ENCODE peak calls at places on chromosomes 5 and 9, in four cellular contexts. One of them, this sample, is unnamed.
A peak's percentile ranks its signal among the peaks of the same experiment; 100 is the strongest.

GRCh38 chr9:68493953-68494541 is 46.6 kb downstream of the TMEM252 start:
- DNase-seq in stimulated activated CD4-positive, alpha-beta T cell treated with anti-CD3 and anti-CD28 coated beads, TNF-alpha, amount 100 ng/mL, for 48 hours: no peak
- DNase-seq in NCI-H1105 treated with DMSO at 0.1 percent for 48 hours: no peak
- DNase-seq in AG10803: peak; percentile 26
- DNase-seq in this sample: no peak

GRCh38 chr5:16741007-16741406 is 124.2 kb upstream of the RETREG1 start:
- DNase-seq in stimulated activated CD4-positive, alpha-beta T cell treated with anti-CD3 and anti-CD28 coated beads, TNF-alpha, amount 100 ng/mL, for 48 hours: no peak
- DNase-seq in NCI-H1105 treated with DMSO at 0.1 percent for 48 hours: no peak
- DNase-seq in AG10803: peak; percentile 41
- DNase-seq in this sample: no peak

GRCh38 chr5:77180167-77181081 is 30.1 kb upstream of the PDE8B start:
- DNase-seq in stimulated activated CD4-positive, alpha-beta T cell treated with anti-CD3 and anti-CD28 coated beads, TNF-alpha, amount 100 ng/mL, for 48 hours: no peak
- DNase-seq in NCI-H1105 treated with DMSO at 0.1 percent for 48 hours: peak; percentile 1
- DNase-seq in AG10803: no peak
- DNase-seq in this sample: no peak

GRCh38 chr9:88578486-88579362 is 43.7 kb downstream of the NXNL2 start:
- DNase-seq in stimulated activated CD4-positive, alpha-beta T cell treated with anti-CD3 and anti-CD28 coated beads, TNF-alpha, amount 100 ng/mL, for 48 hours: peak; percentile 55
- DNase-seq in NCI-H1105 treated with DMSO at 0.1 percent for 48 hours: peak; percentile 31
- DNase-seq in AG10803: peak; percentile 66
- DNase-seq in this sample: no peak

GRCh38 chr5:132497488-132497997 is 7.0 kb upstream of the IRF1 start:
- DNase-seq in stimulated activated CD4-positive, alpha-beta T cell treated with anti-CD3 and anti-CD28 coated beads, TNF-alpha, amount 100 ng/mL, for 48 hours: no peak
- DNase-seq in NCI-H1105 treated with DMSO at 0.1 percent for 48 hours: no peak
- DNase-seq in AG10803: peak; percentile 94
- DNase-seq in this sample: no peak

GRCh38 chr5:36305571-36306326 is 4.0 kb upstream of the RANBP3L start:
- DNase-seq in stimulated activated CD4-positive, alpha-beta T cell treated with anti-CD3 and anti-CD28 coated beads, TNF-alpha, amount 100 ng/mL, for 48 hours: no peak
- DNase-seq in NCI-H1105 treated with DMSO at 0.1 percent for 48 hours: peak; percentile 95
- DNase-seq in AG10803: peak; percentile 62
- DNase-seq in this sample: peak; percentile 11

GRCh38 chr5:109943701-109944235 is 254.0 kb downstream of the MAN2A1 start:
- DNase-seq in stimulated activated CD4-positive, alpha-beta T cell treated with anti-CD3 and anti-CD28 coated beads, TNF-alpha, amount 100 ng/mL, for 48 hours: no peak
- DNase-seq in NCI-H1105 treated with DMSO at 0.1 percent for 48 hours: no peak
- DNase-seq in AG10803: no peak
- DNase-seq in this sample: no peak

GRCh38 chr9:125586173-125586512 is 120.9 kb downstream of the MAPKAP1 start:
- DNase-seq in stimulated activated CD4-positive, alpha-beta T cell treated with anti-CD3 and anti-CD28 coated beads, TNF-alpha, amount 100 ng/mL, for 48 hours: no peak
- DNase-seq in NCI-H1105 treated with DMSO at 0.1 percent for 48 hours: peak; percentile 55
- DNase-seq in AG10803: no peak
- DNase-seq in this sample: no peak

GRCh38 chr5:116699348-116699747 is 124.7 kb upstream of the SEMA6A start:
- DNase-seq in stimulated activated CD4-positive, alpha-beta T cell treated with anti-CD3 and anti-CD28 coated beads, TNF-alpha, amount 100 ng/mL, for 48 hours: no peak
- DNase-seq in NCI-H1105 treated with DMSO at 0.1 percent for 48 hours: no peak
- DNase-seq in AG10803: no peak
- DNase-seq in this sample: no peak

GRCh38 chr9:87054999-87055686 is 107.8 kb upstream of the GAS1 start:
- DNase-seq in stimulated activated CD4-positive, alpha-beta T cell treated with anti-CD3 and anti-CD28 coated beads, TNF-alpha, amount 100 ng/mL, for 48 hours: no peak
- DNase-seq in NCI-H1105 treated with DMSO at 0.1 percent for 48 hours: peak; percentile 70
- DNase-seq in AG10803: no peak
- DNase-seq in this sample: no peak

GRCh38 chr5:122332589-122333555 is 20.8 kb downstream of the SNCAIP start:
- DNase-seq in stimulated activated CD4-positive, alpha-beta T cell treated with anti-CD3 and anti-CD28 coated beads, TNF-alpha, amount 100 ng/mL, for 48 hours: no peak
- DNase-seq in NCI-H1105 treated with DMSO at 0.1 percent for 48 hours: no peak
- DNase-seq in AG10803: no peak
- DNase-seq in this sample: no peak

This sample was measured in NCI-H1436.